ENCODE peak calls at places on chromosomes 6 and 20, in nine cellular contexts. One of them, this sample, is unnamed.

GRCh38 chr6:119310486-119311036 is 39.0 kb downstream of the MAN1A1 start:
- DNase-seq in stomach: no peak
- DNase-seq in HFF-Myc: no peak
- DNase-seq in mucosa of descending colon: no peak
- DNase-seq in NB4: no peak
- DNase-seq in glutamatergic neuron: no peak
- DNase-seq in osteocyte: no peak
- DNase-seq in fibroblast of villous mesenchyme: peak; percentile 40
- DNase-seq in cardiac muscle cell: no peak
- DNase-seq in this sample: no peak

GRCh38 chr20:1299522-1299921 is 29.4 kb downstream of the SDCBP2 start:
- DNase-seq in stomach: no peak
- DNase-seq in HFF-Myc: no peak
- DNase-seq in mucosa of descending colon: peak; percentile 36
- DNase-seq in NB4: peak; percentile 42
- DNase-seq in glutamatergic neuron: no peak
- DNase-seq in osteocyte: no peak
- DNase-seq in fibroblast of villous mesenchyme: no peak
- DNase-seq in cardiac muscle cell: peak; percentile 16
- DNase-seq in this sample: no peak

GRCh38 chr6:163415620-163416379 is 1.3 kb downstream of the QKI start:
- DNase-seq in stomach: peak; percentile 52
- DNase-seq in HFF-Myc: no peak
- DNase-seq in mucosa of descending colon: peak; percentile 29
- DNase-seq in NB4: peak; percentile 85
- DNase-seq in glutamatergic neuron: peak; percentile 47
- DNase-seq in osteocyte: no peak
- DNase-seq in fibroblast of villous mesenchyme: peak; percentile 71
- DNase-seq in cardiac muscle cell: peak; percentile 52
- DNase-seq in this sample: no peak

GRCh38 chr6:14499804-14500203 is 382.2 kb downstream of the CD83 start:
- DNase-seq in stomach: no peak
- DNase-seq in HFF-Myc: peak; percentile 91
- DNase-seq in mucosa of descending colon: no peak
- DNase-seq in NB4: no peak
- DNase-seq in glutamatergic neuron: no peak
- DNase-seq in osteocyte: no peak
- DNase-seq in fibroblast of villous mesenchyme: peak; percentile 75
- DNase-seq in cardiac muscle cell: peak; percentile 70
- DNase-seq in this sample: no peak

GRCh38 chr6:130513770-130514169 is 148.0 kb downstream of the TMEM200A start:
- DNase-seq in stomach: no peak
- DNase-seq in HFF-Myc: peak; percentile 37
- DNase-seq in mucosa of descending colon: peak; percentile 39
- DNase-seq in NB4: no peak
- DNase-seq in glutamatergic neuron: no peak
- DNase-seq in osteocyte: no peak
- DNase-seq in fibroblast of villous mesenchyme: peak; percentile 78
- DNase-seq in cardiac muscle cell: no peak
- DNase-seq in this sample: no peak

GRCh38 chr6:35727206-35727934 is 9.5 kb upstream of the ARMC12 start:
- DNase-seq in stomach: peak; percentile 76
- DNase-seq in HFF-Myc: no peak
- DNase-seq in mucosa of descending colon: peak; percentile 79
- DNase-seq in NB4: peak; percentile 88
- DNase-seq in glutamatergic neuron: peak; percentile 76
- DNase-seq in osteocyte: peak; percentile 92
- DNase-seq in fibroblast of villous mesenchyme: peak; percentile 95
- DNase-seq in cardiac muscle cell: peak; percentile 81
- DNase-seq in this sample: peak; percentile 29

GRCh38 chr6:57087916-57088315 is 2.1 kb upstream of the ZNF451 start:
- DNase-seq in stomach: no peak
- DNase-seq in HFF-Myc: no peak
- DNase-seq in mucosa of descending colon: no peak
- DNase-seq in NB4: peak; percentile 37
- DNase-seq in glutamatergic neuron: no peak
- DNase-seq in osteocyte: no peak
- DNase-seq in fibroblast of villous mesenchyme: no peak
- DNase-seq in cardiac muscle cell: no peak
- DNase-seq in this sample: no peak

GRCh38 chr6:141165012-141165411 is 967.7 kb upstream of the GJE1 start:
- DNase-seq in stomach: no peak
- DNase-seq in HFF-Myc: no peak
- DNase-seq in mucosa of descending colon: no peak
- DNase-seq in NB4: no peak
- DNase-seq in glutamatergic neuron: no peak
- DNase-seq in osteocyte: no peak
- DNase-seq in fibroblast of villous mesenchyme: no peak
- DNase-seq in cardiac muscle cell: no peak
- DNase-seq in this sample: no peak

GRCh38 chr6:24583463-24584389 is 62.3 kb downstream of the KIAA0319 start:
- DNase-seq in stomach: peak; percentile 86
- DNase-seq in HFF-Myc: peak; percentile 15
- DNase-seq in mucosa of descending colon: peak; percentile 94
- DNase-seq in NB4: peak; percentile 82
- DNase-seq in glutamatergic neuron: peak; percentile 84
- DNase-seq in osteocyte: peak; percentile 81
- DNase-seq in fibroblast of villous mesenchyme: peak; percentile 66
- DNase-seq in cardiac muscle cell: peak; percentile 92
- DNase-seq in this sample: peak; percentile 52

GRCh38 chr6:7787137-7787575 is 61.3 kb downstream of the BMP6 start:
- DNase-seq in stomach: no peak
- DNase-seq in HFF-Myc: no peak
- DNase-seq in mucosa of descending colon: peak; percentile 4
- DNase-seq in NB4: no peak
- DNase-seq in glutamatergic neuron: no peak
- DNase-seq in osteocyte: no peak
- DNase-seq in fibroblast of villous mesenchyme: peak; percentile 87
- DNase-seq in cardiac muscle cell: no peak
- DNase-seq in this sample: no peak

GRCh38 chr20:63508072-63508768 is 9.3 kb upstream of the EEF1A2 start:
- DNase-seq in stomach: no peak
- DNase-seq in HFF-Myc: no peak
- DNase-seq in mucosa of descending colon: no peak
- DNase-seq in NB4: no peak
- DNase-seq in glutamatergic neuron: no peak
- DNase-seq in osteocyte: no peak
- DNase-seq in fibroblast of villous mesenchyme: no peak
- DNase-seq in cardiac muscle cell: no peak
- DNase-seq in this sample: peak; percentile 7

GRCh38 chr6:98529364-98529763 is 305.0 kb upstream of the POU3F2 start:
- DNase-seq in stomach: no peak
- DNase-seq in HFF-Myc: no peak
- DNase-seq in mucosa of descending colon: no peak
- DNase-seq in NB4: no peak
- DNase-seq in glutamatergic neuron: no peak
- DNase-seq in osteocyte: no peak
- DNase-seq in fibroblast of villous mesenchyme: no peak
- DNase-seq in cardiac muscle cell: no peak
- DNase-seq in this sample: no peak

GRCh38 chr20:44068311-44068710 is 118.7 kb downstream of the JPH2 start:
- DNase-seq in stomach: no peak
- DNase-seq in HFF-Myc: no peak
- DNase-seq in mucosa of descending colon: no peak
- DNase-seq in NB4: peak; percentile 66
- DNase-seq in glutamatergic neuron: no peak
- DNase-seq in osteocyte: peak; percentile 48
- DNase-seq in fibroblast of villous mesenchyme: no peak
- DNase-seq in cardiac muscle cell: no peak
- DNase-seq in this sample: no peak
- TF ChIP-seq CTCF in stomach: no peak
- TF ChIP-seq CTCF in HFF-Myc: no peak
- TF ChIP-seq CTCF in mucosa of descending colon: no peak
- TF ChIP-seq CTCF in NB4: peak; percentile 32
- TF ChIP-seq CTCF in glutamatergic neuron: no peak
- TF ChIP-seq CTCF in osteocyte: no peak
- TF ChIP-seq CTCF in fibroblast of villous mesenchyme: no peak
- TF ChIP-seq CTCF in cardiac muscle cell: peak; percentile 12
- TF ChIP-seq CTCF in this sample: no peak

DNA sequence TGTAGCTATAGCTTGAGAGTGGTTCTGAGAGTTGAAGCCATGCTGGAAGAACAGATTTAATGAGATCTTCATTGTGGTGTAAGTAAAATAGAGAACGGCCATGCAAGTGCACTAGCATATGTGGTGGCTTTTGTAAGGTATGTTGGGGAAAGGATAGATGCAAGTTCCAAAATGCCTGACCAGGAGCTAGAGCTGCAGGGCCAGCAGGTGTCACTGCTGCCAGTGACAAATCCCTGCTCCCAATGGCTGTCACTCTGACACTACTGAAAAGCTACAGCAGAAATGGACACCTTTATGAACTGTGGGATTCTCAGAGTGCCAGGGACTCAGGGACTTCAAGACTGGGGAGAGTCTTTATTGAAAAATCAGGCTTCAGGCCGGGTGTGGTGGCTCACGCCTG is 23.1 kb upstream of the VIP start:
- DNase-seq in stomach: no peak
- DNase-seq in HFF-Myc: no peak
- DNase-seq in mucosa of descending colon: no peak
- DNase-seq in NB4: peak; percentile 6
- DNase-seq in glutamatergic neuron: no peak
- DNase-seq in osteocyte: no peak
- DNase-seq in fibroblast of villous mesenchyme: no peak
- DNase-seq in cardiac muscle cell: no peak
- DNase-seq in this sample: no peak
- TF ChIP-seq CTCF in stomach: no peak
- TF ChIP-seq CTCF in HFF-Myc: no peak
- TF ChIP-seq CTCF in mucosa of descending colon: no peak
- TF ChIP-seq CTCF in NB4: no peak
- TF ChIP-seq CTCF in glutamatergic neuron: no peak
- TF ChIP-seq CTCF in osteocyte: no peak
- TF ChIP-seq CTCF in fibroblast of villous mesenchyme: no peak
- TF ChIP-seq CTCF in cardiac muscle cell: no peak
- TF ChIP-seq CTCF in this sample: no peak

GRCh38 chr6:70210462-70210861 is 92.4 kb downstream of the COL9A1 start:
- DNase-seq in stomach: no peak
- DNase-seq in HFF-Myc: no peak
- DNase-seq in mucosa of descending colon: no peak
- DNase-seq in NB4: peak; percentile 12
- DNase-seq in glutamatergic neuron: no peak
- DNase-seq in osteocyte: no peak
- DNase-seq in fibroblast of villous mesenchyme: peak; percentile 2
- DNase-seq in cardiac muscle cell: peak; percentile 14
- DNase-seq in this sample: no peak
- TF ChIP-seq CTCF in stomach: no peak
- TF ChIP-seq CTCF in HFF-Myc: no peak
- TF ChIP-seq CTCF in mucosa of descending colon: no peak
- TF ChIP-seq CTCF in NB4: peak; percentile 17
- TF ChIP-seq CTCF in glutamatergic neuron: no peak
- TF ChIP-seq CTCF in osteocyte: peak; percentile 39
- TF ChIP-seq CTCF in fibroblast of villous mesenchyme: peak; percentile 17
- TF ChIP-seq CTCF in cardiac muscle cell: peak; percentile 15
- TF ChIP-seq CTCF in this sample: peak; percentile 60

DNA sequence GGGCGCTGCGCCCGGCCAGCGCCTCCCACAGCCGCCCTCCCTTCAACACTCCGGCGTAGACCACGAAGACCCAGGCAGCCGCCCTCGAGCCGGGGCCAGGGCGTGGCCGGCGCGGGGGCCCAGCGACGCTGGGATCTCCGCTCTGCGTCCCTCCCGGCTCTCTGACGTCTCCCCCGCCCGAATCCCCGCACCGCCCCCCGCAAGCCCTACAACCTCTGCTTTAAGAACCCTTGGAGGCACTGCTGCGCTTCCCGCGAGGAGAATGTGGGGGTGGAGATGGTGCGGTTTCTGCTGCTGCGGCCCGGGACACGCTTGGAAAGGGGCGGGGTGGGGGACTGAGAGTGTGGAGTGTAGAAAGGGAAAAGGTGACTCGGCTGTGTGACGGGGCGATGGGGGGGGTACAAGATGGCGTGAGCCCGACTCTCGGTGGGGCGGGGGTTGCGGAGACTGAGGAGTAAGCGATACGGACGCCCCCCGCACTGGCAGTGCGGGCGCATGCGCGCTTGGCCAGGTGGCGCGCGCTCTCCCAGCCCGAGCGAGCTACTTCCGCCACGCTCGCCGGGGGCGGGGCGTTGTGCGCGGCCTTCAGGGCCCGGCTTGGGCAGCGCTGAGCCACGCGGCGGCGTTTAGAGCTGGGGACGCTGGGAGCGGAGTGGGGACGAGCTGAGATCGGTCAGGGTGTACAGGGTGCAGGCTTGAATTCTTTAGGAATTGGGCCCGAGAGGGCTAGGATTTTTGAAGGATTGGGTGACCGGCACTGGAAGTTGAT is at the start of gene SUPT3H:
- DNase-seq in stomach: peak; percentile 91
- DNase-seq in HFF-Myc: peak; percentile 69
- DNase-seq in mucosa of descending colon: peak; percentile 91
- DNase-seq in NB4: peak; percentile 98
- DNase-seq in glutamatergic neuron: peak; percentile 93
- DNase-seq in osteocyte: peak; percentile 97
- DNase-seq in fibroblast of villous mesenchyme: peak; percentile 92
- DNase-seq in cardiac muscle cell: peak; percentile 96
- DNase-seq in this sample: peak; percentile 92
- TF ChIP-seq CTCF in stomach: no peak
- TF ChIP-seq CTCF in HFF-Myc: peak; percentile 9
- TF ChIP-seq CTCF in mucosa of descending colon: no peak
- TF ChIP-seq CTCF in NB4: no peak
- TF ChIP-seq CTCF in glutamatergic neuron: no peak
- TF ChIP-seq CTCF in osteocyte: peak; percentile 37
- TF ChIP-seq CTCF in fibroblast of villous mesenchyme: peak; percentile 22
- TF ChIP-seq CTCF in cardiac muscle cell: peak; percentile 30
- TF ChIP-seq CTCF in this sample: peak; percentile 18

DNA sequence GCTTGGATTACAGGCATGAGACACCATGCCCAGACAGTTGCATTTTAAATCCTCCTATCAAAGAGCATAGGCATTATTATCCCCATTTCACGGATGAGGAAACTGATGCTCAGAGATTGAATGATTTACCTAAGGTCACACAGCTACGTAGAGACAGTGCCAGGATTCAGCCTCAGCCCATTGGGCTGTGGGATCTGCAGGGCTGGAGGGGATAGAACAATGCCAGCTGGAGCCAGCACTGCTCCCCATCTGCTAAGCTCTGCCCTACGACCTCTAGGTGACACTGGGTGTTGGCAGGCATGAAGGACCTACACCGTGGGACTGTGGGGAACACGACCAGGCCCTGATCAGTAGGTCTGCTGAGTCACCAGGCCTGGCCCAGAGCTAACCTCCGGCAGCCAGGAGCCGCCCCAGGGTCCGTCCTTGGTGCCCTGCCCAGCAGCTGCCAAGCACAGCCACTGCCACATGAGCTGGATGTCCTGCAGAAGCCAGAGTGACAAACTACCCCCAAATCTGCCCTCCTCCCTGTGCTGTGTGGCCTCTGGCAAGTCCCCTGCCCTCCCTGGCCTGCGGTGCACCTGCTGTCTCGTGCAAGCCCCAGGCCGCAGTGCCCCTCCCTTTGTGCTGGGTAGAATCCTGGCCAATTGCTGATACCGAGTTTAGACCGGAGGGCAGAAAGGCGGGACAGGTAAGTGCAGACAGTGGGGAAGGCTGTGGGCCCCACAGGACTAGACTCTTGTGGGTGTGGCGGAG is 47.6 kb upstream of the PTGIS start:
- DNase-seq in stomach: peak; percentile 81
- DNase-seq in HFF-Myc: no peak
- DNase-seq in mucosa of descending colon: peak; percentile 50
- DNase-seq in NB4: no peak
- DNase-seq in glutamatergic neuron: no peak
- DNase-seq in osteocyte: no peak
- DNase-seq in fibroblast of villous mesenchyme: no peak
- DNase-seq in cardiac muscle cell: no peak
- DNase-seq in this sample: no peak
- TF ChIP-seq CTCF in stomach: no peak
- TF ChIP-seq CTCF in HFF-Myc: no peak
- TF ChIP-seq CTCF in mucosa of descending colon: no peak
- TF ChIP-seq CTCF in NB4: no peak
- TF ChIP-seq CTCF in glutamatergic neuron: no peak
- TF ChIP-seq CTCF in osteocyte: no peak
- TF ChIP-seq CTCF in fibroblast of villous mesenchyme: no peak
- TF ChIP-seq CTCF in cardiac muscle cell: no peak
- TF ChIP-seq CTCF in this sample: no peak